ENCODE peak calls at places on chromosomes 16 and 17, in six cellular contexts. O is H9, S is H1, W is IMR-90, M is mesenchymal stem cell, N is neuronal stem cell. L is an unnamed sample.

GRCh38 chr17:58272367-58273280 is 8.1 kb downstream of the MPO start:
- DNase-seq in M (no peak), S (no peak), W (no peak), O (no peak), N (no peak), L (no peak)

GRCh38 chr17:42055496-42055895 is 5.1 kb upstream of the C17orf113 start:
- DNase-seq in S (no peak), N (no peak), W (peak; percentile 12), M (no peak), O (peak; percentile 36), L (no peak)

GRCh38 chr17:80195671-80196529 is 24.2 kb downstream of the SGSH start:
- DNase-seq in W (no peak), S (no peak), M (peak; percentile 14), N (no peak), O (peak; percentile 76), L (no peak)

GRCh38 chr16:66020642-66021041 is 345.8 kb upstream of the CDH5 start:
- DNase-seq in W (peak; percentile 52), N (no peak), O (no peak), M (peak; percentile 56), S (no peak), L (no peak)

GRCh38 chr17:1762233-1762905 is 509 bp downstream of the SERPINF1 start:
- DNase-seq in S (no peak), O (no peak), N (no peak), W (peak; percentile 39), M (no peak), L (peak; percentile 25)

GRCh38 chr17:74133726-74134125 is 69.8 kb upstream of the RPL38 start:
- DNase-seq in N (no peak), M (no peak), O (peak; percentile 27), W (no peak), S (no peak), L (no peak)

GRCh38 chr17:27651411-27652345 is 20.7 kb downstream of the LGALS9 start:
- DNase-seq in N (peak; percentile 47), S (no peak), O (peak; percentile 73), W (peak; percentile 39), M (peak; percentile 41), L (peak; percentile 76)

GRCh38 chr17:69474171-69474831 is 59.8 kb downstream of the MAP2K6 start:
- DNase-seq in O (no peak), S (no peak), N (peak; percentile 23), W (no peak), M (no peak), L (no peak)

GRCh38 chr17:75783069-75783783 is 1.4 kb upstream of the UNK start:
- DNase-seq in M (peak; percentile 79), N (no peak), W (peak; percentile 64), O (no peak), S (no peak), L (peak; percentile 90)

GRCh38 chr17:76515291-76515949 is 14.2 kb upstream of the RHBDF2 start:
- DNase-seq in O (no peak), S (no peak), N (no peak), W (peak; percentile 97), M (peak; percentile 74), L (peak; percentile 64)

GRCh38 chr16:62738631-62739030 is 702.4 kb upstream of the CDH8 start:
- DNase-seq in N (no peak), S (no peak), M (no peak), O (no peak), W (no peak), L (no peak)

GRCh38 chr16:30348929-30349328 is 6.2 kb downstream of the CD2BP2 start:
- DNase-seq in N (no peak), W (no peak), S (no peak), O (no peak), M (no peak), L (no peak)

GRCh38 chr17:11391134-11391533 is 150.1 kb downstream of the SHISA6 start:
- DNase-seq in N (no peak), S (no peak), W (no peak), M (no peak), O (peak; percentile 73), L (no peak)

GRCh38 chr17:78748730-78749317 is 33.2 kb downstream of the CYTH1 start:
- DNase-seq in M (peak; percentile 38), N (no peak), O (no peak), S (no peak), W (peak; percentile 24), L (no peak)

GRCh38 chr17:43655702-43656275 is 5.9 kb downstream of the MEOX1 start:
- DNase-seq in S (no peak), W (no peak), M (no peak), N (no peak), O (no peak), L (no peak)

GRCh38 chr17:8673621-8674020 is 43.1 kb upstream of the MYH10 start:
- DNase-seq in O (no peak), M (peak; percentile 45), S (no peak), N (no peak), W (peak; percentile 59), L (peak; percentile 22)

GRCh38 chr17:73549841-73550430 is 94.3 kb downstream of the SDK2 start:
- DNase-seq in S (no peak), O (no peak), M (no peak), W (no peak), N (no peak), L (no peak)

GRCh38 chr16:80743772-80744171 is 60.6 kb downstream of the CDYL2 start:
- DNase-seq in N (no peak), S (no peak), O (no peak), W (peak; percentile 2), M (no peak), L (no peak)

GRCh38 chr17:42061641-42062487 is 11.5 kb upstream of the C17orf113 start:
- DNase-seq in W (no peak), N (no peak), O (no peak), M (no peak), S (no peak), L (peak; percentile 12)

GRCh38 chr17:32310927-32311568 is 30.9 kb downstream of the C17orf75 start:
- DNase-seq in M (no peak), N (no peak), S (no peak), O (no peak), W (no peak), L (no peak)

GRCh38 chr17:42270175-42270545 is 6.0 kb downstream of the STAT5B start:
- DNase-seq in S (no peak), N (no peak), W (no peak), O (no peak), M (peak; percentile 70), L (no peak)

GRCh38 chr17:9817086-9817485 is 4.8 kb downstream of the GSG1L2 start:
- DNase-seq in N (peak; percentile 8), O (peak; percentile 80), W (peak; percentile 23), M (peak; percentile 76), S (peak; percentile 3), L (peak; percentile 87)

GRCh38 chr16:10231563-10231962 is 49.3 kb upstream of the GRIN2A start:
- DNase-seq in M (no peak), O (no peak), S (no peak), W (no peak), N (no peak), L (no peak)

GRCh38 chr16:58127033-58127556 is 2.1 kb downstream of the CFAP20 start:
- DNase-seq in M (peak; percentile 69), O (no peak), S (no peak), W (peak; percentile 43), N (no peak), L (peak; percentile 24)

GRCh38 chr16:4200000-4200780 is 41.7 kb downstream of the SRL start:
- DNase-seq in N (peak; percentile 35), S (no peak), W (peak; percentile 60), O (peak; percentile 61), M (peak; percentile 66), L (peak; percentile 33)

GRCh38 chr16:68369697-68370096 is 58.9 kb downstream of the PRMT7 start:
- DNase-seq in N (no peak), O (no peak), M (no peak), S (no peak), W (no peak), L (no peak)

GRCh38 chr16:50731130-50731988 is 10.5 kb upstream of the CYLD start:
- DNase-seq in M (no peak), O (no peak), W (no peak), N (no peak), S (no peak), L (no peak)

GRCh38 chr16:68091604-68092261 is 6.6 kb downstream of the NFATC3 start:
- DNase-seq in S (no peak), W (peak; percentile 72), N (no peak), O (no peak), M (peak; percentile 41), L (no peak)

GRCh38 chr16:85620403-85620802 is 7.3 kb downstream of the GSE1 start:
- DNase-seq in N (no peak), S (no peak), M (no peak), W (no peak), O (no peak), L (no peak)

GRCh38 chr16:53085539-53086450 is 31.0 kb downstream of the CHD9 start:
- DNase-seq in M (no peak), O (no peak), W (no peak), S (no peak), N (no peak), L (no peak)

GRCh38 chr16:88459366-88460055 is 6.4 kb downstream of the ZFPM1 start:
- DNase-seq in S (no peak), W (no peak), O (no peak), N (no peak), M (peak; percentile 41), L (no peak)

DNA sequence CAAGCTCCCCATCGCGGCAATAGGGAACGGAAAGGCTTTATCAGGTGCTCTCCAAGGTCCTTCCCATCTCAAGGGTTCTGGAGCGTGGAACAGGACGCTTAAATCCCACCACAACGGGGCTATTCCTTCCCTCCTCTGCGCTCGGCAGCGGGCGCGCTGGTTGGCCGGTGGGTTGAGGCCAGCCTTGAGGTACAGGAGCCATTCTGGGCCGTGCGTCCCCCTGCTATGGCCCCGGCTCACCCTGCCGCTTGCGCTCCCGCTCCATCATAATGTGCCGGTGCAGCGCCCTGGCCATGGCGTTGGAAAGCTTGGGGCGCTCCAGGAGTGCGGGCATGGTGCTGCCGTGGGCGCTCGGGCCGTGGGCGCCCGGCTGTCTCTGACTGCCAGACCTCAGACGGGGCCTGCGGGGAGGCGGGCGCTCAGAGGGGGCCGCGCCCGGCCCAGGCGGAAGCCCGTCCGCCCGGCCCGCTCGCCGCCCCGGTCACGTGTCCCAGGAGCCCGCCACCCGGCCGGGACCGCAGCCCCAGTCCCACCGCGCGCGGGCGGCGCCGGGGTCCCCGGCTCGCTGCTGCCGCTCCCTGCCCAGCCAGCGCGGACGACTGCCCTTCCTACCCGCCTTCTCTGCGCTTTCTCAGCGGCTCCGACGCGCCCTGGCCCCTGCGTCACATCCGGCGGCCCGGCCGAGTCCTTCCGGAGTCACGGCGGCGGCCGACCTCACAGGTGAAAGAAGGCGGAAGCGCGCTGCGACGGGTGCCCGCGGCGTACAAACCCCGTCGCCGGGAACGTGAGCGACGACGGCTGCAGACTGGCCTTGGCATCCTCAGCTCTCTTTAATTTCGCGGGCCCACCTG is at the start of gene GPS2:
- DNase-seq in M (peak; percentile 80), S (no peak), W (peak; percentile 71), N (peak; percentile 78), O (peak; percentile 95), L (peak; percentile 92)
- H3K18ac ChIP-seq in M (peak within 1 kb of the TSS; percentile 86), S (no peak within 1 kb of the TSS), W (no peak within 1 kb of the TSS), N (peak within 1 kb of the TSS; percentile 95), O (peak within 1 kb of the TSS; percentile 77), L (peak within 1 kb of the TSS; percentile 87)

GRCh38 chr17:67993153-67993997 is 2.9 kb downstream of the C17orf58 start:
- DNase-seq in S (no peak), W (peak; percentile 84), M (peak; percentile 85), N (peak; percentile 84), O (peak; percentile 88), L (peak; percentile 88)
- H2BK5ac ChIP-seq in S (peak overlapping the region; percentile 81), W (peak overlapping the region; percentile 59), M (peak overlapping the region; percentile 73), N (peak overlapping the region; percentile 76), O (no peak overlapping the region), L (peak overlapping the region; percentile 73)

GRCh38 chr17:31096106-31096436 is 1.3 kb downstream of the NF1 start:
- DNase-seq in M (no peak), O (no peak), W (no peak), N (peak; percentile 35), S (no peak), L (no peak)
- H4K91ac ChIP-seq in M (no peak overlapping the region), O (no peak overlapping the region), W (peak overlapping the region; percentile 75), N (no peak overlapping the region), S (peak overlapping the region; percentile 12), L (no peak overlapping the region)

GRCh38 chr17:4789701-4789950 is 862 bp downstream of the GLTPD2 start:
- DNase-seq in M (no peak), W (no peak), O (no peak), S (no peak), N (no peak), L (no peak)
- H3K18ac ChIP-seq in M (peak overlapping the region; percentile 98), W (no peak overlapping the region), O (no peak overlapping the region), S (peak overlapping the region; percentile 78), N (peak overlapping the region; percentile 100), L (peak overlapping the region; percentile 95)